ENCODE peak calls at places on chromosomes 4 and X, in four cellular contexts. One of them, this sample, is unnamed.

GRCh38 chrX:63186137-63186536 is 165.0 kb downstream of the SPIN4 start:
- DNase-seq in IMR-90: no peak
- DNase-seq in GM06990: no peak
- DNase-seq in left ventricle myocardium inferior: no peak
- DNase-seq in this sample: no peak

GRCh38 chr4:155094421-155094820 is 114.0 kb upstream of the NPY2R start:
- DNase-seq in IMR-90: no peak
- DNase-seq in GM06990: no peak
- DNase-seq in left ventricle myocardium inferior: no peak
- DNase-seq in this sample: no peak

GRCh38 chrX:56726609-56727008 is 2.4 kb upstream of the NBDY start:
- DNase-seq in IMR-90: peak
- DNase-seq in GM06990: no peak
- DNase-seq in left ventricle myocardium inferior: no peak
- DNase-seq in this sample: peak

GRCh38 chr4:189840356-189840755 is 100.3 kb upstream of the FRG1 start:
- DNase-seq in IMR-90: no peak
- DNase-seq in GM06990: no peak
- DNase-seq in left ventricle myocardium inferior: no peak
- DNase-seq in this sample: peak

GRCh38 chr4:163693776-163694175 is 199.3 kb downstream of the TMA16 start:
- DNase-seq in IMR-90: peak
- DNase-seq in GM06990: no peak
- DNase-seq in left ventricle myocardium inferior: no peak
- DNase-seq in this sample: no peak

GRCh38 chr4:112318239-112319142 is 21.3 kb downstream of the ALPK1 start:
- DNase-seq in IMR-90: no peak
- DNase-seq in GM06990: peak
- DNase-seq in left ventricle myocardium inferior: no peak
- DNase-seq in this sample: no peak

GRCh38 chr4:147182041-147182440 is 236.4 kb upstream of the TTC29 start:
- DNase-seq in IMR-90: no peak
- DNase-seq in GM06990: no peak
- DNase-seq in left ventricle myocardium inferior: no peak
- DNase-seq in this sample: no peak

GRCh38 chr4:100008048-100008447 is 58.0 kb upstream of the H2AZ1 start:
- DNase-seq in IMR-90: peak
- DNase-seq in GM06990: no peak
- DNase-seq in left ventricle myocardium inferior: no peak
- DNase-seq in this sample: peak

GRCh38 chrX:33434256-33435092 is 223.1 kb upstream of the DMD start:
- DNase-seq in IMR-90: peak
- DNase-seq in GM06990: peak
- DNase-seq in left ventricle myocardium inferior: peak
- DNase-seq in this sample: peak

GRCh38 chr4:8409271-8410065 is 31.1 kb downstream of the ACOX3 start:
- DNase-seq in IMR-90: no peak
- DNase-seq in GM06990: no peak
- DNase-seq in left ventricle myocardium inferior: peak
- DNase-seq in this sample: peak

GRCh38 chr4:25090516-25090915 is 59.8 kb upstream of the LGI2 start:
- DNase-seq in IMR-90: peak
- DNase-seq in GM06990: no peak
- DNase-seq in left ventricle myocardium inferior: no peak
- DNase-seq in this sample: no peak

GRCh38 chr4:17557880-17558279 is 19.1 kb upstream of the LAP3 start:
- DNase-seq in IMR-90: peak
- DNase-seq in GM06990: no peak
- DNase-seq in left ventricle myocardium inferior: no peak
- DNase-seq in this sample: no peak

GRCh38 chrX:632391-633042 is 1.9 kb downstream of the SHOX start:
- DNase-seq in IMR-90: no peak
- DNase-seq in GM06990: no peak
- DNase-seq in left ventricle myocardium inferior: no peak
- DNase-seq in this sample: no peak

GRCh38 chr4:110631582-110632505 is 9.0 kb upstream of the PITX2 start:
- DNase-seq in IMR-90: peak
- DNase-seq in GM06990: peak
- DNase-seq in left ventricle myocardium inferior: peak
- DNase-seq in this sample: peak

GRCh38 chrX:118569676-118570075 is 74.1 kb downstream of the DOCK11 start:
- DNase-seq in IMR-90: no peak
- DNase-seq in GM06990: no peak
- DNase-seq in left ventricle myocardium inferior: no peak
- DNase-seq in this sample: no peak

GRCh38 chr4:168880811-168881595 is 129.1 kb downstream of the CBR4 start:
- DNase-seq in IMR-90: no peak
- DNase-seq in GM06990: no peak
- DNase-seq in left ventricle myocardium inferior: no peak
- DNase-seq in this sample: no peak

GRCh38 chrX:149527705-149528104 is 13.1 kb upstream of the EOLA1 start:
- DNase-seq in IMR-90: peak
- DNase-seq in GM06990: no peak
- DNase-seq in left ventricle myocardium inferior: no peak
- DNase-seq in this sample: peak

GRCh38 chrX:155070663-155070974 is 317 bp downstream of the CMC4 start:
- DNase-seq in IMR-90: no peak
- DNase-seq in GM06990: no peak
- DNase-seq in left ventricle myocardium inferior: no peak
- DNase-seq in this sample: no peak

GRCh38 chr4:104971458-104971857 is 175.2 kb upstream of the TET2 start:
- DNase-seq in IMR-90: no peak
- DNase-seq in GM06990: no peak
- DNase-seq in left ventricle myocardium inferior: no peak
- DNase-seq in this sample: no peak

GRCh38 chrX:129706395-129707072 is 32.2 kb upstream of the XPNPEP2 start:
- DNase-seq in IMR-90: no peak
- DNase-seq in GM06990: no peak
- DNase-seq in left ventricle myocardium inferior: peak
- DNase-seq in this sample: peak

GRCh38 chr4:142405021-142405991 is 440.8 kb downstream of the INPP4B start:
- DNase-seq in IMR-90: peak
- DNase-seq in GM06990: peak
- DNase-seq in left ventricle myocardium inferior: peak
- DNase-seq in this sample: peak

GRCh38 chrX:16666541-16666940 is 16.6 kb downstream of the S100G start:
- DNase-seq in IMR-90: peak
- DNase-seq in GM06990: no peak
- DNase-seq in left ventricle myocardium inferior: no peak
- DNase-seq in this sample: peak

GRCh38 chrX:16665089-16665488 is 15.1 kb downstream of the S100G start:
- DNase-seq in IMR-90: peak
- DNase-seq in GM06990: no peak
- DNase-seq in left ventricle myocardium inferior: no peak
- DNase-seq in this sample: peak

DNA sequence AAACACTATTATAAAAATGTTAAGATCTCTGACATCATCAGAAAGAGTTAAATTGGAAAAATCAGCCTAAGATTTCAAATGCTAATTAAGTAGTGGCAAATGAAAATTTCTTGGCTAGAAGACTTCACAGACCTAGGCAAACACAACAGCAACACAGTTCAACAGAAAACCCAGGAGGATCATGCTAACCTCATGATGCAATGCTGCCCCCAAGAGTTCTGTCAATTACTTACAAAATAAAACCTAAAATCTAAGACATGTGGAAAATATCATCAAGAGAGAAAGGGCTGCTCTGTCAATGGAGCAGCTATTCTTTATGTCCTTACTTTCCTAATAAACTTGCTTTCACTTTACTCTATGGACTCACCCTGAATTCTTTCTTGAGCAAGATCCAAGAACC is 21.0 kb downstream of the S100G start:
- DNase-seq in IMR-90: peak
- DNase-seq in GM06990: no peak
- DNase-seq in left ventricle myocardium inferior: no peak
- DNase-seq in this sample: peak
- TF ChIP-seq CTCF in IMR-90: peak
- TF ChIP-seq CTCF in GM06990: peak
- TF ChIP-seq CTCF in left ventricle myocardium inferior: peak
- TF ChIP-seq CTCF in this sample: peak

GRCh38 chrX:46185923-46186810 is 359.1 kb downstream of the ZNF674 start:
- DNase-seq in IMR-90: no peak
- DNase-seq in GM06990: no peak
- DNase-seq in left ventricle myocardium inferior: no peak
- DNase-seq in this sample: no peak
- H3K4me3 ChIP-seq in IMR-90: no peak
- H3K4me3 ChIP-seq in GM06990: no peak
- H3K4me3 ChIP-seq in left ventricle myocardium inferior: no peak
- H3K4me3 ChIP-seq in this sample: no peak

DNA sequence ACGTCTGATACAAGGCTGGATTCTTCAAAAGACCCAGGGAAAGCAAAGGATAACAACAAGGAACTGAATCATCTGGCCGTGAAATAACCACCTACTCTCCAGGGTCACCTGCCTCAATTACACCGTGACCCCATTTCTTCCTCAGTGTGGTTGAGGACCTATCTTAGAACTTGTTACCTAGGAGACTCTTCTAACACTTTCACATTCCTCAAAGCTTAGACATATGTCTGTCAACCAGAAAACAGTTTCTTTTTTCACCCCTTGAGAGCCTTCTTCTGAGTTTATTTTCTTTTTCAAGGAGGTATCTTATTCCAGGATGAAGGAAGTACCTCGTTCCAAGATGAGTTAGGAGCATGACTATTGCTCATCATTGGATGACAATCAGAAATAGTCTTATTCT is 337.8 kb downstream of the ARHGAP24 start:
- DNase-seq in IMR-90: peak
- DNase-seq in GM06990: no peak
- DNase-seq in left ventricle myocardium inferior: no peak
- DNase-seq in this sample: no peak
- TF ChIP-seq CTCF in IMR-90: no peak
- TF ChIP-seq CTCF in GM06990: no peak
- TF ChIP-seq CTCF in left ventricle myocardium inferior: no peak
- TF ChIP-seq CTCF in this sample: no peak

GRCh38 chrX:84153538-84153937 is 34.5 kb downstream of the RPS6KA6 start:
- DNase-seq in IMR-90: peak
- DNase-seq in GM06990: no peak
- DNase-seq in left ventricle myocardium inferior: no peak
- DNase-seq in this sample: no peak
- H3K4me3 ChIP-seq in IMR-90: no peak
- H3K4me3 ChIP-seq in GM06990: no peak
- H3K4me3 ChIP-seq in left ventricle myocardium inferior: no peak
- H3K4me3 ChIP-seq in this sample: no peak